ENCODE peak calls at places on chromosomes 3 and 15, in seven cellular contexts. One of them, this sample, is unnamed.

GRCh38 chr3:71578045-71578730 is 5.3 kb downstream of the FOXP1 start:
- DNase-seq in suprapubic skin: no peak
- DNase-seq in IMR-90: peak; percentile 60
- DNase-seq in GM12878: no peak
- DNase-seq in glutamatergic neuron: no peak
- DNase-seq in adrenal gland: no peak
- DNase-seq in tibial nerve: no peak
- DNase-seq in this sample: peak; percentile 51

GRCh38 chr15:48794697-48795134 is 16.2 kb downstream of the CEP152 start:
- DNase-seq in suprapubic skin: no peak
- DNase-seq in IMR-90: peak; percentile 17
- DNase-seq in GM12878: peak; percentile 69
- DNase-seq in glutamatergic neuron: no peak
- DNase-seq in adrenal gland: no peak
- DNase-seq in tibial nerve: no peak
- DNase-seq in this sample: no peak

GRCh38 chr15:99682455-99682854 is 50.8 kb downstream of the LYSMD4 start:
- DNase-seq in suprapubic skin: no peak
- DNase-seq in IMR-90: peak; percentile 95
- DNase-seq in GM12878: no peak
- DNase-seq in glutamatergic neuron: no peak
- DNase-seq in adrenal gland: no peak
- DNase-seq in tibial nerve: no peak
- DNase-seq in this sample: peak; percentile 76

GRCh38 chr3:197791120-197792018 is at the start of gene LRCH3:
- DNase-seq in suprapubic skin: peak; percentile 90
- DNase-seq in IMR-90: peak; percentile 69
- DNase-seq in GM12878: no peak
- DNase-seq in glutamatergic neuron: peak; percentile 96
- DNase-seq in adrenal gland: peak; percentile 72
- DNase-seq in tibial nerve: peak; percentile 73
- DNase-seq in this sample: peak; percentile 66

GRCh38 chr3:58824285-58824684 is 157.7 kb upstream of the FAM3D start:
- DNase-seq in suprapubic skin: no peak
- DNase-seq in IMR-90: peak; percentile 73
- DNase-seq in GM12878: no peak
- DNase-seq in glutamatergic neuron: peak; percentile 88
- DNase-seq in adrenal gland: peak; percentile 49
- DNase-seq in tibial nerve: peak; percentile 38
- DNase-seq in this sample: peak; percentile 78

GRCh38 chr15:101434032-101434920 is 55.2 kb downstream of the PCSK6 start:
- DNase-seq in suprapubic skin: peak; percentile 60
- DNase-seq in IMR-90: no peak
- DNase-seq in GM12878: no peak
- DNase-seq in glutamatergic neuron: no peak
- DNase-seq in adrenal gland: no peak
- DNase-seq in tibial nerve: no peak
- DNase-seq in this sample: peak; percentile 39

GRCh38 chr3:40719660-40720287 is 195.0 kb downstream of the ZNF621 start:
- DNase-seq in suprapubic skin: no peak
- DNase-seq in IMR-90: no peak
- DNase-seq in GM12878: no peak
- DNase-seq in glutamatergic neuron: no peak
- DNase-seq in adrenal gland: peak; percentile 33
- DNase-seq in tibial nerve: no peak
- DNase-seq in this sample: peak; percentile 83

GRCh38 chr15:20356444-20357138 is 185.0 kb downstream of the GOLGA6L6 start:
- DNase-seq in suprapubic skin: peak; percentile 81
- DNase-seq in IMR-90: no peak
- DNase-seq in GM12878: no peak
- DNase-seq in glutamatergic neuron: no peak
- DNase-seq in adrenal gland: peak; percentile 77
- DNase-seq in tibial nerve: peak; percentile 43
- DNase-seq in this sample: peak; percentile 75

GRCh38 chr15:83747718-83748110 is 93.8 kb downstream of the ADAMTSL3 start:
- DNase-seq in suprapubic skin: no peak
- DNase-seq in IMR-90: no peak
- DNase-seq in GM12878: no peak
- DNase-seq in glutamatergic neuron: no peak
- DNase-seq in adrenal gland: no peak
- DNase-seq in tibial nerve: no peak
- DNase-seq in this sample: no peak

GRCh38 chr3:43236008-43236407 is 50.3 kb upstream of the SNRK start:
- DNase-seq in suprapubic skin: no peak
- DNase-seq in IMR-90: peak; percentile 37
- DNase-seq in GM12878: no peak
- DNase-seq in glutamatergic neuron: no peak
- DNase-seq in adrenal gland: no peak
- DNase-seq in tibial nerve: no peak
- DNase-seq in this sample: peak; percentile 28

GRCh38 chr15:47460775-47461174 is 256.5 kb upstream of the SEMA6D start:
- DNase-seq in suprapubic skin: no peak
- DNase-seq in IMR-90: no peak
- DNase-seq in GM12878: no peak
- DNase-seq in glutamatergic neuron: no peak
- DNase-seq in adrenal gland: no peak
- DNase-seq in tibial nerve: no peak
- DNase-seq in this sample: no peak

GRCh38 chr3:140748171-140748570 is 70.3 kb downstream of the TRIM42 start:
- DNase-seq in suprapubic skin: no peak
- DNase-seq in IMR-90: no peak
- DNase-seq in GM12878: no peak
- DNase-seq in glutamatergic neuron: no peak
- DNase-seq in adrenal gland: no peak
- DNase-seq in tibial nerve: no peak
- DNase-seq in this sample: no peak

GRCh38 chr3:107661447-107662108 is 138.8 kb downstream of the BBX start:
- DNase-seq in suprapubic skin: no peak
- DNase-seq in IMR-90: no peak
- DNase-seq in GM12878: no peak
- DNase-seq in glutamatergic neuron: no peak
- DNase-seq in adrenal gland: no peak
- DNase-seq in tibial nerve: no peak
- DNase-seq in this sample: peak; percentile 32

GRCh38 chr3:19348929-19349564 is 200.7 kb downstream of the KCNH8 start:
- DNase-seq in suprapubic skin: no peak
- DNase-seq in IMR-90: peak; percentile 1
- DNase-seq in GM12878: no peak
- DNase-seq in glutamatergic neuron: no peak
- DNase-seq in adrenal gland: no peak
- DNase-seq in tibial nerve: no peak
- DNase-seq in this sample: peak; percentile 41

GRCh38 chr15:89833966-89834365 is 19.3 kb upstream of the ANPEP start:
- DNase-seq in suprapubic skin: no peak
- DNase-seq in IMR-90: no peak
- DNase-seq in GM12878: no peak
- DNase-seq in glutamatergic neuron: no peak
- DNase-seq in adrenal gland: no peak
- DNase-seq in tibial nerve: no peak
- DNase-seq in this sample: no peak

GRCh38 chr3:12810013-12810780 is 13.7 kb downstream of the CAND2 start:
- DNase-seq in suprapubic skin: peak; percentile 98
- DNase-seq in IMR-90: peak; percentile 81
- DNase-seq in GM12878: peak; percentile 41
- DNase-seq in glutamatergic neuron: peak; percentile 98
- DNase-seq in adrenal gland: peak; percentile 97
- DNase-seq in tibial nerve: peak; percentile 99
- DNase-seq in this sample: peak; percentile 84

GRCh38 chr3:187889601-187890404 is 144.5 kb upstream of the BCL6 start:
- DNase-seq in suprapubic skin: no peak
- DNase-seq in IMR-90: no peak
- DNase-seq in GM12878: no peak
- DNase-seq in glutamatergic neuron: no peak
- DNase-seq in adrenal gland: peak; percentile 79
- DNase-seq in tibial nerve: peak; percentile 51
- DNase-seq in this sample: no peak

GRCh38 chr3:182908471-182908870 is 71.9 kb downstream of the DCUN1D1 start:
- DNase-seq in suprapubic skin: no peak
- DNase-seq in IMR-90: peak; percentile 85
- DNase-seq in GM12878: no peak
- DNase-seq in glutamatergic neuron: no peak
- DNase-seq in adrenal gland: no peak
- DNase-seq in tibial nerve: no peak
- DNase-seq in this sample: no peak

GRCh38 chr3:52043750-52044149 is 12.6 kb downstream of the DUSP7 start:
- DNase-seq in suprapubic skin: no peak
- DNase-seq in IMR-90: no peak
- DNase-seq in GM12878: no peak
- DNase-seq in glutamatergic neuron: no peak
- DNase-seq in adrenal gland: no peak
- DNase-seq in tibial nerve: no peak
- DNase-seq in this sample: no peak

GRCh38 chr3:53881691-53882593 is at the start of gene ACTR8:
- DNase-seq in suprapubic skin: peak; percentile 89
- DNase-seq in IMR-90: peak; percentile 77
- DNase-seq in GM12878: peak; percentile 57
- DNase-seq in glutamatergic neuron: peak; percentile 96
- DNase-seq in adrenal gland: peak; percentile 85
- DNase-seq in tibial nerve: peak; percentile 68
- DNase-seq in this sample: peak; percentile 67
- TF ChIP-seq CTCF in suprapubic skin: no peak
- TF ChIP-seq CTCF in IMR-90: peak; percentile 4
- TF ChIP-seq CTCF in GM12878: no peak
- TF ChIP-seq CTCF in glutamatergic neuron: peak; percentile 49
- TF ChIP-seq CTCF in adrenal gland: peak; percentile 20
- TF ChIP-seq CTCF in tibial nerve: peak; percentile 41
- TF ChIP-seq CTCF in this sample: no peak

DNA sequence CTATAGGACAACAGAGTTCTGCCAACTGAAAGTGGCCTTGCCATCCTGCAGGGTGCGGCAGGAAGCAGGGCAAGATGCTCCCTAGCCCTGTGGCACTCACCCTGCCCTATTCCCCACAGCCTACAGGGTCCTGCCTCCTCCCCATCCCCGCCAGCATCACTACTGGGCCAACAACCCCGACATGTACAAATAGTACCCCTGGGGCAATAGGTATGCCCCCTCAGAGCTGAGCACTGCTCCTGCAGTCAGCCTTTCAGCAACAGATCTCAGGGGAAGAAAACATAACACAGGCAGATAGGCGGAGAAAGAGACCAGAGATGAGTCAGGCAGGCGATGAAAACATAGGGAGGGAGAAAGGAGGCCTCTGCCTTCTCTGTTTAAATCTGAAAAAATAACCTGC is 74.7 kb downstream of the XXYLT1 start:
- DNase-seq in suprapubic skin: no peak
- DNase-seq in IMR-90: peak; percentile 61
- DNase-seq in GM12878: no peak
- DNase-seq in glutamatergic neuron: no peak
- DNase-seq in adrenal gland: peak; percentile 20
- DNase-seq in tibial nerve: no peak
- DNase-seq in this sample: peak; percentile 52
- TF ChIP-seq CTCF in suprapubic skin: no peak
- TF ChIP-seq CTCF in IMR-90: no peak
- TF ChIP-seq CTCF in GM12878: no peak
- TF ChIP-seq CTCF in glutamatergic neuron: no peak
- TF ChIP-seq CTCF in adrenal gland: no peak
- TF ChIP-seq CTCF in tibial nerve: no peak
- TF ChIP-seq CTCF in this sample: no peak

DNA sequence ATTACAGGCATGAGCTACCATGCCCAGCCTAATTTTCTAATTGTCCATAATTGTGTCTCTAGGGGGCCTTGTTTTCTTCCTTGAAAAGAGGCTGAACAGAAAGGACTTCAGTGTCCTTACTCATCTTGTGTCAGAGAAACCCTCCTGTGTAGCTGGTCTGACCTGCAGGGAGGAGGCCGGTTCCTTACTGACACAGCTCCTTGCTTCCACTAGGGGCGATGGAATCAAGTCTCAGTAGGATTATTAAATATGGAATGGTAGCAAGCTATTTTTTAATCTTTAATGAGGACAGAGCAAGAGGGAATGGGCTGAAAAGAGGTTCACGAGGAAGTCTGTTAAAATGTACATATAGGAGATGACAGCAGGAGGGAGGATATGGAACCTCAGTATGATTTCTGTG is 8.6 kb downstream of the LPCAT4 start:
- DNase-seq in suprapubic skin: no peak
- DNase-seq in IMR-90: no peak
- DNase-seq in GM12878: no peak
- DNase-seq in glutamatergic neuron: no peak
- DNase-seq in adrenal gland: no peak
- DNase-seq in tibial nerve: no peak
- DNase-seq in this sample: no peak
- TF ChIP-seq CTCF in suprapubic skin: no peak
- TF ChIP-seq CTCF in IMR-90: peak; percentile 18
- TF ChIP-seq CTCF in GM12878: peak; percentile 19
- TF ChIP-seq CTCF in glutamatergic neuron: no peak
- TF ChIP-seq CTCF in adrenal gland: no peak
- TF ChIP-seq CTCF in tibial nerve: no peak
- TF ChIP-seq CTCF in this sample: peak; percentile 17

GRCh38 chr3:125045965-125046364 is 9.8 kb downstream of the HEG1 start:
- DNase-seq in suprapubic skin: no peak
- DNase-seq in IMR-90: peak; percentile 87
- DNase-seq in GM12878: no peak
- DNase-seq in glutamatergic neuron: no peak
- DNase-seq in adrenal gland: no peak
- DNase-seq in tibial nerve: no peak
- DNase-seq in this sample: peak; percentile 31
- TF ChIP-seq CTCF in suprapubic skin: no peak
- TF ChIP-seq CTCF in IMR-90: peak; percentile 45
- TF ChIP-seq CTCF in GM12878: no peak
- TF ChIP-seq CTCF in glutamatergic neuron: no peak
- TF ChIP-seq CTCF in adrenal gland: no peak
- TF ChIP-seq CTCF in tibial nerve: no peak
- TF ChIP-seq CTCF in this sample: peak; percentile 9

DNA sequence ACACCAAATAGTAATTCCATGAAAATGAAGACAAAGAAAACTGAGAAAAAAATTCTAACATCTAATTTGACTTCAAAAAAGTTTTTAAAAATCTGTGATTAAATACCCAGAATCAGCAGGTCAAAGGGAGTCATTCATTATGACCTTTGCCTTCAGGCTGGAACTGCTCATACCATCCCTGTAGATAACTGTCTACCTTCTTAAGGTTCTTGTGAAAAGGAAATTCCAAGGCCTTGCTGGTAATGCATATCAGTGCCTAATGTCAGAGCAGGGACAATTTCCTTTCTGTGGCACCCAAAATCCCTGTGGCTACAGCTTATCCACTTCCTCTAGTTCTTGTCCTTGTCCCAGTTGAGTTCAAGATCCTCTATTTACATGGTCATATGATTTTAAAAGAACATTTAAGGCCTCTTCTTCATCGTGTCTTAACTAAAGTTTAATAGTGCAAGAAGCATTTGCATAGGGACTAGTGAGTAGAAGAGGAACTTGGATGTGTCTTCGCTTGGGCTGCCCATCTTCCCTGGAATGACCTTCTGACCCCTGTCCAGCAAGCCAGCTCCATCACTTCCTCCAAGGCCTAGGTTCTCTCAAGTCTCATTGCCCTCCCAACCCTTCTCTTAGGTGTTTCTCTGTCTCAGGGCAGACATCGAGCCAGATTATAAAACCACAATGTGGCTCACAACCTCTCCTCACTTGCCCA is 8.7 kb upstream of the PLCL2 start:
- DNase-seq in suprapubic skin: no peak
- DNase-seq in IMR-90: no peak
- DNase-seq in GM12878: no peak
- DNase-seq in glutamatergic neuron: no peak
- DNase-seq in adrenal gland: no peak
- DNase-seq in tibial nerve: no peak
- DNase-seq in this sample: no peak
- TF ChIP-seq CTCF in suprapubic skin: no peak
- TF ChIP-seq CTCF in IMR-90: no peak
- TF ChIP-seq CTCF in GM12878: no peak
- TF ChIP-seq CTCF in glutamatergic neuron: no peak
- TF ChIP-seq CTCF in adrenal gland: no peak
- TF ChIP-seq CTCF in tibial nerve: no peak
- TF ChIP-seq CTCF in this sample: no peak

This sample was measured in MCF 10A.